ENCODE peak calls at places on chromosomes 12 and 14, in seven cellular contexts. B is uterus, M is tibial artery, I is left lung, R is endothelial cell of umbilical vein, G is heart right ventricle, P is HepG2. O is an unnamed sample.

GRCh38 chr12:39327520-39327919 is 115.4 kb downstream of the KIF21A start:
- DNase-seq in B (no peak), M (no peak), I (peak), R (no peak), G (no peak), P (no peak), O (no peak)

GRCh38 chr12:12282761-12283160 is 15.9 kb upstream of the LRP6 start:
- DNase-seq in B (no peak), M (no peak), I (no peak), R (peak), G (no peak), P (no peak), O (no peak)

GRCh38 chr14:69685716-69686115 is 74.3 kb downstream of the SUSD6 start:
- DNase-seq in B (peak), M (peak), I (peak), R (no peak), G (peak), P (peak), O (peak)

GRCh38 chr14:79701371-79701770 is 509.9 kb downstream of the DIO2 start:
- DNase-seq in B (no peak), M (no peak), I (no peak), R (no peak), G (no peak), P (no peak), O (no peak)

GRCh38 chr12:80698847-80699542 is 8.4 kb upstream of the MYF6 start:
- DNase-seq in B (no peak), M (no peak), I (no peak), R (no peak), G (no peak), P (no peak), O (no peak)

GRCh38 chr14:93832665-93833064 is 44.4 kb upstream of the PRIMA1 start:
- DNase-seq in B (peak), M (peak), I (no peak), R (no peak), G (peak), P (no peak), O (no peak)

GRCh38 chr12:28645436-28645835 is 455.2 kb downstream of the CCDC91 start:
- DNase-seq in B (no peak), M (no peak), I (no peak), R (no peak), G (no peak), P (no peak), O (no peak)

GRCh38 chr12:102029148-102029547 is 32.6 kb downstream of the WASHC3 start:
- DNase-seq in B (no peak), M (no peak), I (no peak), R (no peak), G (no peak), P (no peak), O (no peak)

GRCh38 chr14:68691031-68691864 is 101.6 kb downstream of the ZFP36L1 start:
- DNase-seq in B (peak), M (peak), I (no peak), R (no peak), G (no peak), P (no peak), O (peak)

GRCh38 chr14:23177181-23177580 is 6.3 kb downstream of the SLC7A8 start:
- DNase-seq in B (no peak), M (no peak), I (no peak), R (peak), G (no peak), P (no peak), O (no peak)

GRCh38 chr12:7935773-7936581 is at the start of gene SLC2A3:
- DNase-seq in B (peak), M (peak), I (peak), R (peak), G (no peak), P (peak), O (no peak)

GRCh38 chr14:23650506-23650905 is 14.3 kb downstream of the DHRS2 start:
- DNase-seq in B (no peak), M (no peak), I (no peak), R (no peak), G (no peak), P (no peak), O (no peak)

GRCh38 chr12:91177380-91177779 is 5.2 kb downstream of the DCN start:
- DNase-seq in B (no peak), M (no peak), I (no peak), R (no peak), G (no peak), P (no peak), O (no peak)

DNA sequence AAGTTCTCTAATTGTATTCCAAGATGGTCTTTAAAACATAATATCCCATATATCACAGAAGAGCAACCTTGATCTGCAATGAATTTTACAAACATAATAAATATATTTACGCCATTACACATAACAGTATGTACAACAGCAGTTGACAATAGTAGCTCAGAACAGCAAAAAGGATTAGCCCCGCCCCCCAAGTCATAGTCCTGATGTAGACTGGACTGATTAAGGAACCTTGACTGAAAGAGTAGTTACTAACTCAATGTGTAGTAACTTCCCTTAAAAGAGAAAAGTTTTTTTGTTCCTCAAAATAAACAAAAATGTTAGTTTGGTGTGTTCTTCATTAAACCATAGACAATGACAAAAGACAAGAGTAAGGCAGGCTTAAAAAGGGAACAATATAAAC is 44.5 kb downstream of the GTF2A1 start:
- DNase-seq in B (no peak), M (peak), I (peak), R (no peak), G (no peak), P (no peak), O (peak)
- H3K4me3 ChIP-seq in B (no peak), M (no peak), I (no peak), R (no peak), G (no peak), P (no peak), O (no peak)

DNA sequence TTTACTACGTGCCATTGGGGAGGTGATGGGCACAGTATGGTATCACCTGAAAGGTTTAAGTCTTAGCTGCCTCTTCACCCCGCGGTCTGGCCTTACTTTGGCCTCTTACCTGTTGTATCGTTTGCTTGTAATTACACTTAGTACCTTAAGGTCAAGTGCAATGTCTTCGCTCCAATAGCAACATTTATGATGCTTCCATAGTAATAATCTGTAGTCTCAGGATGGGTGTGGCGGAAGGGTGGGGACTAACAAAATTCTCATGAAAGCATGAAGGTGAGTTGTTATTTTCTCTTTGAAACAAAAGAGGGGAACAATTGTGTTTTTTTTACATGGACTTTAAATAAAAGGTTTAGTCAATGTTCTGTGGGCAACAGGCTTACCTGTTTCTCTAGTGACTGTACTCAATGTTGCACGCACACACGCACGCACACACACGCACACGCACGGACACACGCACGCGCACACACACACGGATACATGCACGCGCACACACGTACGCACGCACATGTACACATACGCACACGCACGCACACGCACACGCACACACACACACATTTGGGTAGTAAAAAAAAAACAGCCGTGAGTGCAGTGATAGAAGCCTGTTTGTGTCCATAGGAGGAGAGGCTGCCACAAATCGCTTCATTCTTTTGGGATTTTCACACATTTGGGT is 91.4 kb downstream of the DNAH10 start:
- DNase-seq in B (no peak), M (no peak), I (no peak), R (no peak), G (no peak), P (no peak), O (no peak)
- H3K4me3 ChIP-seq in B (no peak), M (no peak), I (no peak), R (no peak), G (no peak), P (no peak), O (no peak)

GRCh38 chr14:90642239-90642717 is 174.0 kb downstream of the TTC7B start:
- DNase-seq in B (no peak), M (no peak), I (no peak), R (peak), G (no peak), P (peak), O (no peak)

GRCh38 chr14:90643982-90644510 is 172.2 kb downstream of the TTC7B start:
- DNase-seq in B (no peak), M (no peak), I (no peak), R (no peak), G (no peak), P (no peak), O (peak)

GRCh38 chr14:90644882-90645281 is 171.3 kb downstream of the TTC7B start:
- DNase-seq in B (peak), M (no peak), I (no peak), R (no peak), G (peak), P (peak), O (no peak)

GRCh38 chr14:90639641-90640040 is 176.6 kb downstream of the TTC7B start:
- DNase-seq in B (no peak), M (no peak), I (no peak), R (no peak), G (no peak), P (no peak), O (no peak)

GRCh38 chr14:90641111-90642010 is 174.9 kb downstream of the TTC7B start:
- DNase-seq in B (no peak), M (no peak), I (no peak), R (no peak), G (no peak), P (no peak), O (no peak)
- H3K4me3 ChIP-seq in B (no peak), M (no peak), I (no peak), R (no peak), G (no peak), P (no peak), O (no peak)

DNA sequence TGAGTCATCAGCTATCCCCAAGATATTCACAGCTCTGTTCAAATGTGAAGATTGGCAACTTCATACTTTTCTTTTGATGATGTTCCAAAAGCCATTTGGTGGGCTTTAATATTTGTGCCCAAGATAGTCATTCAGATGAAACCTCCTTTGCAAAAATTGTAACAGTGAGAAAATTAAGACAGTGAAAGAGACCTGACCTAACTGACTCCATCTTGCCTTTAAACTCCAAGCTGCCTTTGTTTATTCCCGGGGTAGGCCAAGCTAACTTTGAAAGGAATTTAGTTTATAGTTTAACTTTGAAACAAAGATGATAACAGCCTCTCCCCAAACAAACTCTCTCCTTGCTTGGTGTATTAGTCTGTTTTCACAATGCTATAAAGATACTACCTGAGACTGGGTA is 221.1 kb downstream of the KTN1 start:
- DNase-seq in B (no peak), M (no peak), I (no peak), R (no peak), G (no peak), P (no peak), O (no peak)
- H3K4me3 ChIP-seq in B (no peak), M (no peak), I (no peak), R (no peak), G (no peak), P (no peak), O (no peak)

GRCh38 chr14:45104571-45104970 is 20.7 kb downstream of the PRPF39 start:
- DNase-seq in B (no peak), M (no peak), I (no peak), R (no peak), G (no peak), P (no peak), O (no peak)

GRCh38 chr14:45103806-45104205 is 19.9 kb downstream of the PRPF39 start:
- DNase-seq in B (no peak), M (no peak), I (no peak), R (no peak), G (no peak), P (no peak), O (no peak)
- H3K4me3 ChIP-seq in B (no peak), M (no peak), I (no peak), R (no peak), G (no peak), P (no peak), O (no peak)

GRCh38 chr12:47276253-47277070 is 196.7 kb upstream of the AMIGO2 start:
- DNase-seq in B (no peak), M (no peak), I (peak), R (peak), G (no peak), P (peak), O (no peak)
- H3K4me3 ChIP-seq in B (no peak), M (no peak), I (no peak), R (no peak), G (no peak), P (no peak), O (no peak)

O was measured in dorsolateral prefrontal cortex.